ENCODE peak calls at places on chromosomes 11 and 22, in eight cellular contexts. H is adipocyte; D is OCI-LY7; W is effector memory CD4-positive, alpha-beta T cell; U is osteoblast; X is body of pancreas; G is small intestine; R is esophagus squamous epithelium. C is an unnamed sample.

GRCh38 chr11:61816736-61817455 is at the start of gene FADS1:
- DNase-seq in H (peak; percentile 99), D (no peak), W (peak; percentile 71), U (peak; percentile 98), X (peak; percentile 88), G (peak; percentile 56), R (no peak), C (peak; percentile 56)

GRCh38 chr11:26599421-26599820 is 27.4 kb upstream of the MUC15 start:
- DNase-seq in H (peak; percentile 66), D (no peak), W (no peak), U (no peak), X (no peak), G (no peak), R (no peak), C (no peak)

GRCh38 chr11:17873571-17873970 is 139.0 kb downstream of the KCNC1 start:
- DNase-seq in H (no peak), D (no peak), W (no peak), U (no peak), X (no peak), G (no peak), R (no peak), C (no peak)

GRCh38 chr11:44556735-44557409 is 8.6 kb upstream of the CD82 start:
- DNase-seq in H (peak; percentile 87), D (peak; percentile 80), W (peak; percentile 39), U (no peak), X (peak; percentile 73), G (peak; percentile 64), R (no peak), C (peak; percentile 44)

GRCh38 chr11:15761235-15761634 is 595.1 kb downstream of the SOX6 start:
- DNase-seq in H (no peak), D (no peak), W (no peak), U (no peak), X (no peak), G (no peak), R (no peak), C (no peak)

GRCh38 chr11:828501-829115 is 889 bp downstream of the CRACR2B start:
- DNase-seq in H (no peak), D (no peak), W (no peak), U (no peak), X (no peak), G (no peak), R (no peak), C (no peak)

GRCh38 chr11:24234822-24235508 is 261.9 kb upstream of the LUZP2 start:
- DNase-seq in H (peak; percentile 14), D (no peak), W (no peak), U (no peak), X (no peak), G (no peak), R (no peak), C (no peak)

GRCh38 chr22:50627914-50628542 is at the start of gene ARSA:
- DNase-seq in H (peak; percentile 95), D (peak; percentile 90), W (peak; percentile 71), U (peak; percentile 98), X (peak; percentile 81), G (peak; percentile 85), R (no peak), C (peak; percentile 58)

GRCh38 chr11:121844016-121844415 is 272.0 kb downstream of the BLID start:
- DNase-seq in H (no peak), D (no peak), W (no peak), U (no peak), X (no peak), G (no peak), R (no peak), C (no peak)

GRCh38 chr11:82701847-82702520 is 31.7 kb downstream of the FAM181B start:
- DNase-seq in H (peak; percentile 51), D (peak; percentile 41), W (no peak), U (no peak), X (peak; percentile 24), G (peak; percentile 35), R (no peak), C (no peak)

GRCh38 chr22:24997023-24997422 is 44.5 kb downstream of the KIAA1671 start:
- DNase-seq in H (no peak), D (no peak), W (no peak), U (peak; percentile 6), X (no peak), G (no peak), R (no peak), C (no peak)

GRCh38 chr11:34263462-34264186 is 94.2 kb downstream of the ABTB2 start:
- DNase-seq in H (peak; percentile 40), D (no peak), W (no peak), U (peak; percentile 79), X (peak; percentile 82), G (peak; percentile 94), R (no peak), C (no peak)

GRCh38 chr11:78469905-78470304 is 52.3 kb upstream of the GAB2 start:
- DNase-seq in H (no peak), D (peak; percentile 5), W (no peak), U (peak; percentile 29), X (no peak), G (no peak), R (no peak), C (no peak)

GRCh38 chr22:24410110-24410856 is 17.1 kb upstream of the ADORA2A start:
- DNase-seq in H (peak; percentile 50), D (no peak), W (no peak), U (peak; percentile 95), X (no peak), G (no peak), R (no peak), C (no peak)

GRCh38 chr11:17790453-17790852 is 55.9 kb downstream of the KCNC1 start:
- DNase-seq in H (peak; percentile 62), D (no peak), W (no peak), U (no peak), X (no peak), G (peak; percentile 32), R (no peak), C (no peak)

GRCh38 chr11:69614085-69614484 is 26.9 kb upstream of the CCND1 start:
- DNase-seq in H (no peak), D (no peak), W (no peak), U (no peak), X (no peak), G (no peak), R (no peak), C (no peak)

GRCh38 chr11:44286268-44286880 is 23.6 kb downstream of the ALX4 start:
- DNase-seq in H (peak; percentile 70), D (peak; percentile 57), W (no peak), U (peak; percentile 95), X (peak; percentile 55), G (peak; percentile 51), R (no peak), C (peak; percentile 22)

GRCh38 chr22:37187891-37188761 is at the start of gene C1QTNF6:
- DNase-seq in H (peak; percentile 60), D (no peak), W (no peak), U (peak; percentile 41), X (no peak), G (no peak), R (no peak), C (no peak)

GRCh38 chr11:56876621-56877312 is 111.9 kb upstream of the OR5AK2 start:
- DNase-seq in H (peak; percentile 43), D (no peak), W (no peak), U (no peak), X (no peak), G (peak; percentile 49), R (no peak), C (no peak)
- H3K9me3 ChIP-seq in H (peaks cover 7% of the 10 kb centered on the region), D (no peaks in the 10 kb centered on the region), W (no peaks in the 10 kb centered on the region), U (no peaks in the 10 kb centered on the region), X (no peaks in the 10 kb centered on the region), G (no peaks in the 10 kb centered on the region), R (no peaks in the 10 kb centered on the region), C (no peaks in the 10 kb centered on the region)

DNA sequence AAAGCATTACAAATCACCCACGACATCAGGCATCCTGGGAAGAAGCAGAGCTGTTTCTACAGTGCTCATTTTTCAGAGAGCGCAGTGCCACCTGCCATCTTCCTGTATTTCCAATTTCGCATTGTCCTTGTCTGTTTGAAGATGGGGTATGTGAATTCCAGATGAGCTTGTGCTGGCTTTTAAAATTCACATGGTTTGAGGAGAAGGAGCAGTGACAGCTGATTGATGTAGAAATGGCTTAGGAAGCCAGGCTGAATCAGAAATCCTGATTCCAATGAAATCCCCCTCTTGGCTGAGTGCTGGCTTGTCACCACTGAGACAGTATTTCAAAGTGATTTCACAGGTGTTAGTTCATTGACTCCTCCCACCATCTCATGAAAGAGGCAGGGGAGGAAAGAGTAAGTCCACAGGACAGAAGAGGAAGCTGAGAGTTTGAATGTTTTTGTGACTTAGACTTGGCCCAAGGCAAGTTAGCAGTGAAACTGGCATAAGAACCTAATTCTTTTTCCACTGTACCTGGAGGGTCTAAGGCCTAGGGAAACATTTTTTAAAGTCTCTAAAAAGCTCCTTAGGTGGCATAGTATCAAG is 344.6 kb upstream of the C11orf87 start:
- DNase-seq in H (no peak), D (no peak), W (no peak), U (peak; percentile 34), X (no peak), G (no peak), R (no peak), C (no peak)
- H3K9me3 ChIP-seq in H (peaks cover 3% of the 10 kb centered on the region), D (no peaks in the 10 kb centered on the region), W (no peaks in the 10 kb centered on the region), U (no peaks in the 10 kb centered on the region), X (no peaks in the 10 kb centered on the region), G (no peaks in the 10 kb centered on the region), R (no peaks in the 10 kb centered on the region), C (no peaks in the 10 kb centered on the region)

GRCh38 chr22:47423266-47423665 is 660.8 kb downstream of the TBC1D22A start:
- DNase-seq in H (no peak), D (no peak), W (no peak), U (no peak), X (no peak), G (no peak), R (no peak), C (no peak)

GRCh38 chr22:47421846-47422245 is 659.4 kb downstream of the TBC1D22A start:
- DNase-seq in H (no peak), D (no peak), W (no peak), U (no peak), X (no peak), G (no peak), R (no peak), C (no peak)

GRCh38 chr22:47420211-47420610 is 657.8 kb downstream of the TBC1D22A start:
- DNase-seq in H (no peak), D (no peak), W (no peak), U (no peak), X (no peak), G (no peak), R (no peak), C (no peak)

GRCh38 chr22:47423861-47424820 is 661.7 kb downstream of the TBC1D22A start:
- DNase-seq in H (no peak), D (no peak), W (no peak), U (no peak), X (no peak), G (no peak), R (no peak), C (no peak)

DNA sequence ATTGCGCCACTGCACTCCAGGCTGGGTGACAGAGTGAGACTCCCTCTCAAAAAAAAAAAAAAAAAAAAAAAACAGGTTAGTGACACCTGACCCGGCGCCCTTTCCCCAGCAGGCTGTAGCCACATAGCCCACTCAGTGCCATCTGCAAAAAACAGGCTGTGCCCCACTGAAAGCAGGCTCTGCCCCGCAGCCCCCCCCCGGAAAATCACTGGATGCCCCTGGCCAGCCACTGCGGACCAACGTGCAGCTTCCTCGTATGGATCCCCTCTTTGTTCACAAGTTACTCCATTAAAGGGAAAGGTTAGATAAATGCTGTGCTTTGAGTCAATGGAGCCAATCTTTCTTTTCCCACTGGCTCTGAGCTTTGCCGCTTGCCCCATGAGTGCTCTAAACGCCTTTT is 660.3 kb downstream of the TBC1D22A start:
- DNase-seq in H (no peak), D (no peak), W (no peak), U (no peak), X (no peak), G (no peak), R (no peak), C (no peak)
- H3K9me3 ChIP-seq in H (peaks cover 11% of the 10 kb centered on the region), D (no peaks in the 10 kb centered on the region), W (no peaks in the 10 kb centered on the region), U (no peaks in the 10 kb centered on the region), X (no peaks in the 10 kb centered on the region), G (peaks cover 2% of the 10 kb centered on the region), R (no peaks in the 10 kb centered on the region), C (no peaks in the 10 kb centered on the region)

GRCh38 chr22:48803171-48803992 is 1024.3 kb downstream of the BRD1 start:
- DNase-seq in H (no peak), D (no peak), W (no peak), U (peak; percentile 66), X (no peak), G (no peak), R (no peak), C (no peak)
- H3K9me3 ChIP-seq in H (no peaks in the 10 kb centered on the region), D (no peaks in the 10 kb centered on the region), W (no peaks in the 10 kb centered on the region), U (no peaks in the 10 kb centered on the region), X (no peaks in the 10 kb centered on the region), G (no peaks in the 10 kb centered on the region), R (no peaks in the 10 kb centered on the region), C (no peaks in the 10 kb centered on the region)